ENCODE peak calls at places on chromosomes 13 and 19, in ten cellular contexts. I is body of pancreas, U is prostate gland, J is Peyer's patch, M is tibial nerve, O is transverse colon, F is IMR-90, Q is heart left ventricle, Z is stomach, N is uterus. G is an unnamed sample.
A peak's percentile ranks its signal among the peaks of the same experiment; 100 is the strongest.

GRCh38 chr13:66673401-66673800 is 556.7 kb downstream of the PCDH9 start:
- DNase-seq in I (no peak), U (no peak), J (no peak), M (no peak), O (no peak), F (peak; percentile 42), Q (no peak), Z (no peak), N (no peak), G (no peak)

GRCh38 chr13:73450583-73450982 is 391.8 kb downstream of the KLF5 start:
- DNase-seq in I (no peak), U (no peak), J (no peak), M (peak; percentile 30), O (no peak), F (peak; percentile 1), Q (no peak), Z (no peak), N (no peak), G (no peak)

GRCh38 chr19:42422576-42423461 is 4.4 kb downstream of the LIPE start:
- DNase-seq in I (peak; percentile 23), U (no peak), J (no peak), M (no peak), O (peak; percentile 47), F (no peak), Q (peak; percentile 49), Z (no peak), N (no peak), G (no peak)

GRCh38 chr19:18588611-18589379 is at the start of gene REX1BD:
- DNase-seq in I (peak; percentile 83), U (peak; percentile 58), J (peak; percentile 92), M (peak; percentile 72), O (peak; percentile 84), F (peak; percentile 68), Q (peak; percentile 87), Z (peak; percentile 80), N (peak; percentile 84), G (peak; percentile 96)

GRCh38 chr13:94710881-94711560 is 1.3 kb downstream of the SOX21 start:
- DNase-seq in I (no peak), U (no peak), J (no peak), M (no peak), O (no peak), F (no peak), Q (no peak), Z (no peak), N (no peak), G (peak; percentile 79)

GRCh38 chr13:113090806-113091205 is 14.8 kb upstream of the F7 start:
- DNase-seq in I (no peak), U (no peak), J (no peak), M (no peak), O (no peak), F (no peak), Q (no peak), Z (no peak), N (no peak), G (no peak)

GRCh38 chr19:33795370-33796163 is 1.1 kb upstream of the KCTD15 start:
- DNase-seq in I (peak; percentile 82), U (peak; percentile 77), J (peak; percentile 81), M (peak; percentile 45), O (peak; percentile 82), F (peak; percentile 75), Q (peak; percentile 91), Z (peak; percentile 85), N (peak; percentile 83), G (no peak)

GRCh38 chr13:111304041-111304544 is 16.3 kb upstream of the TEX29 start:
- DNase-seq in I (no peak), U (no peak), J (peak; percentile 54), M (no peak), O (peak; percentile 14), F (no peak), Q (no peak), Z (no peak), N (no peak), G (no peak)

GRCh38 chr19:40214936-40215335 is 3.2 kb downstream of the TTC9B start:
- DNase-seq in I (no peak), U (no peak), J (no peak), M (no peak), O (no peak), F (no peak), Q (no peak), Z (no peak), N (no peak), G (no peak)

GRCh38 chr19:40216013-40216776 is 2.0 kb downstream of the TTC9B start:
- DNase-seq in I (no peak), U (no peak), J (no peak), M (no peak), O (no peak), F (no peak), Q (no peak), Z (no peak), N (no peak), G (no peak)

GRCh38 chr19:40217921-40218890 is at the start of gene TTC9B:
- DNase-seq in I (no peak), U (no peak), J (no peak), M (no peak), O (no peak), F (no peak), Q (no peak), Z (no peak), N (no peak), G (no peak)

GRCh38 chr19:40217027-40217810 is 965 bp downstream of the TTC9B start:
- DNase-seq in I (peak; percentile 88), U (peak; percentile 40), J (peak; percentile 79), M (no peak), O (peak; percentile 71), F (no peak), Q (no peak), Z (peak; percentile 65), N (no peak), G (no peak)

DNA sequence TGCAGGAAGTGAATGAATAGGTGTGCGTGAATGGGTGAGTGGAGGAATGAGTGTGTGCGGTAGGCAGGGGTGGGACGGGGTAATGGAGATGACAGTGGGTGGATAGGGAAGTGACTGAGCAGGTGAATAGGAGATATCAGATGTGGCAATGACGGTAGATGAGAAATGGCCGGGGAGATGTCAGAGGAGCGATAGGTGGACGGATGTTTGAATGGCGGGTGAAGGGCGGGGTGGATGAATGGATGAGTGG is 1.5 kb downstream of the TTC9B start:
- DNase-seq in I (no peak), U (no peak), J (no peak), M (no peak), O (no peak), F (no peak), Q (no peak), Z (no peak), N (no peak), G (no peak)
- TF ChIP-seq POLR2A in I (no peak), U (no peak), J (no peak), M (no peak), O (no peak), F (no peak), Q (no peak), Z (no peak), N (no peak), G (no peak)

GRCh38 chr19:45645631-45646344 is 6.6 kb upstream of the EML2 start:
- DNase-seq in I (peak; percentile 78), U (peak; percentile 63), J (peak; percentile 92), M (peak; percentile 57), O (peak; percentile 85), F (peak; percentile 80), Q (peak; percentile 85), Z (peak; percentile 88), N (peak; percentile 28), G (no peak)

GRCh38 chr19:45645068-45645630 is 6.0 kb upstream of the EML2 start:
- DNase-seq in I (no peak), U (no peak), J (no peak), M (no peak), O (no peak), F (no peak), Q (no peak), Z (no peak), N (no peak), G (no peak)

GRCh38 chr19:45643024-45643926 is 4.1 kb upstream of the EML2 start:
- DNase-seq in I (peak; percentile 86), U (peak; percentile 82), J (peak; percentile 95), M (peak; percentile 91), O (peak; percentile 92), F (peak; percentile 61), Q (peak; percentile 81), Z (peak; percentile 88), N (peak; percentile 76), G (peak; percentile 97)

GRCh38 chr19:45646345-45646698 is 7.1 kb upstream of the EML2 start:
- DNase-seq in I (no peak), U (no peak), J (no peak), M (no peak), O (no peak), F (no peak), Q (no peak), Z (no peak), N (no peak), G (no peak)

GRCh38 chr19:45643927-45644771 is 5.0 kb upstream of the EML2 start:
- DNase-seq in I (no peak), U (no peak), J (no peak), M (no peak), O (no peak), F (no peak), Q (no peak), Z (no peak), N (no peak), G (no peak)
- H3K4me3 ChIP-seq in I (no peak overlapping the region), U (no peak overlapping the region), J (no peak overlapping the region), M (no peak overlapping the region), O (no peak overlapping the region), F (no peak overlapping the region), Q (no peak overlapping the region), Z (no peak overlapping the region), N (no peak overlapping the region), G (no peak overlapping the region)

GRCh38 chr19:50493171-50493570 is 16.5 kb upstream of the GARIN5A start:
- DNase-seq in I (no peak), U (no peak), J (no peak), M (no peak), O (no peak), F (no peak), Q (no peak), Z (no peak), N (peak; percentile 1), G (no peak)
- H3K27me3 ChIP-seq in I (no peaks in the 10 kb centered on the region), U (no peaks in the 10 kb centered on the region), J (no peaks in the 10 kb centered on the region), M (peaks cover 42% of the 10 kb centered on the region), O (peaks cover 7% of the 10 kb centered on the region), F (peaks cover 49% of the 10 kb centered on the region), Q (no peaks in the 10 kb centered on the region), Z (peaks cover 5% of the 10 kb centered on the region), N (no peaks in the 10 kb centered on the region), G (peaks cover 33% of the 10 kb centered on the region)

GRCh38 chr19:11550265-11550664 is 8.8 kb downstream of the ELOF1 start:
- DNase-seq in I (no peak), U (no peak), J (no peak), M (no peak), O (no peak), F (no peak), Q (no peak), Z (no peak), N (no peak), G (no peak)

GRCh38 chr19:11551603-11552235 is 7.3 kb downstream of the ELOF1 start:
- DNase-seq in I (no peak), U (no peak), J (no peak), M (no peak), O (peak; percentile 26), F (no peak), Q (no peak), Z (no peak), N (peak; percentile 76), G (no peak)

GRCh38 chr19:11554160-11554559 is 4.9 kb downstream of the ELOF1 start:
- DNase-seq in I (no peak), U (no peak), J (peak; percentile 79), M (no peak), O (peak; percentile 36), F (no peak), Q (no peak), Z (no peak), N (no peak), G (no peak)

GRCh38 chr19:11555246-11555645 is 3.8 kb downstream of the ELOF1 start:
- DNase-seq in I (no peak), U (no peak), J (no peak), M (no peak), O (no peak), F (no peak), Q (no peak), Z (no peak), N (no peak), G (no peak)

GRCh38 chr19:11552666-11553372 is 6.2 kb downstream of the ELOF1 start:
- DNase-seq in I (no peak), U (no peak), J (peak; percentile 67), M (no peak), O (no peak), F (no peak), Q (no peak), Z (no peak), N (no peak), G (no peak)
- TF ChIP-seq POLR2A in I (no peak), U (no peak), J (no peak), M (no peak), O (no peak), F (no peak), Q (no peak), Z (no peak), N (no peak), G (no peak)